ENCODE peak calls at places on chromosomes 16 and 17, in four cellular contexts. C, W, D and Y are unnamed samples.

GRCh38 chr17:79019631-79020584 is 4.1 kb upstream of the C1QTNF1 start:
- DNase-seq in C (peak), W (no peak), D (no peak), Y (peak)

GRCh38 chr17:80175411-80175810 is 5.6 kb downstream of the CARD14 start:
- DNase-seq in C (no peak), W (peak), D (no peak), Y (peak)

GRCh38 chr17:51228177-51228576 is 31.7 kb downstream of the MBTD1 start:
- DNase-seq in C (peak), W (no peak), D (no peak), Y (no peak)

GRCh38 chr17:28570716-28571254 is 539 bp downstream of the PIGS start:
- DNase-seq in C (no peak), W (peak), D (peak), Y (peak)

GRCh38 chr16:26371349-26371869 is 679.6 kb downstream of the HS3ST4 start:
- DNase-seq in C (no peak), W (no peak), D (no peak), Y (no peak)

GRCh38 chr16:87418216-87418615 is 26.1 kb downstream of the MAP1LC3B start:
- DNase-seq in C (no peak), W (no peak), D (no peak), Y (no peak)

GRCh38 chr17:40460585-40460975 is 17.3 kb downstream of the IGFBP4 start:
- DNase-seq in C (no peak), W (no peak), D (no peak), Y (no peak)

GRCh38 chr16:80969114-80969484 is 37.6 kb downstream of the CMC2 start:
- DNase-seq in C (no peak), W (no peak), D (no peak), Y (no peak)

GRCh38 chr16:76899767-76900166 is 291.2 kb upstream of the MON1B start:
- DNase-seq in C (no peak), W (no peak), D (no peak), Y (no peak)

GRCh38 chr17:64354824-64355535 is 35.7 kb downstream of the PECAM1 start:
- DNase-seq in C (peak), W (no peak), D (no peak), Y (no peak)

GRCh38 chr16:27723711-27724490 is 174.0 kb downstream of the KATNIP start:
- DNase-seq in C (no peak), W (no peak), D (no peak), Y (no peak)

GRCh38 chr17:60817187-60817586 is 139.5 kb downstream of the BCAS3 start:
- DNase-seq in C (peak), W (no peak), D (no peak), Y (no peak)

GRCh38 chr17:74295625-74296547 is 21.9 kb downstream of the DNAI2 start:
- DNase-seq in C (no peak), W (no peak), D (no peak), Y (no peak)

GRCh38 chr16:68065716-68066305 is 19.4 kb upstream of the NFATC3 start:
- DNase-seq in C (peak), W (no peak), D (no peak), Y (no peak)

GRCh38 chr17:1686086-1686485 is 1.4 kb upstream of the PRPF8 start:
- DNase-seq in C (no peak), W (no peak), D (no peak), Y (no peak)

GRCh38 chr17:1683489-1683888 is 1.2 kb downstream of the PRPF8 start:
- DNase-seq in C (no peak), W (no peak), D (no peak), Y (no peak)

GRCh38 chr17:1684307-1685189 is at the start of gene PRPF8:
- DNase-seq in C (peak), W (peak), D (peak), Y (peak)
- H2AK5ac ChIP-seq in C (peak), W (no peak), D (no peak), Y (no peak)

GRCh38 chr16:58336332-58337089 is 41.7 kb upstream of the PRSS54 start:
- DNase-seq in C (peak), W (peak), D (peak), Y (peak)
- H3K4me2 ChIP-seq in C (peak), W (peak), D (peak), Y (no peak)

DNA sequence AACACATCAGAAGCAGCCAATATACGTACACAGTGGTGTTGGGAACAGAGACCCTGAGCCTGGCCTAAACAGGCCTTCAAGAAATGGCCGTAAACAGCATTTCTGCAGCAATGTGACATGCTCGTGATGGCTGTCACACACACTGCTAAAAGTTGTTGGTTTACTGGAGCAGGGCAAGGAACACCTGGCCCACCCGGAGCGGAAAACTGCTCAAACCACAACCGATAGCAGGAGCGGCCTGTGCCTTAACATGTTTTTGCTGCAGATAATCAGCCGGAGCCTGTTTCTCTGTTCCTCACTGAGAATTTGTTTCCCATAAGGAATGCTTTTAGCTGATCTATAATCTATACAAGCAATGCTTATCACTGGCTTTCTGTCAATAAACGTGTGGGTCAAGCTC is 6.0 kb upstream of the DPEP1 start:
- DNase-seq in C (no peak), W (no peak), D (no peak), Y (no peak)
- H4K5ac ChIP-seq in C (no peak), W (no peak), D (no peak), Y (no peak)

GRCh38 chr16:751152-752007 is 9.2 kb upstream of the MSLN start:
- DNase-seq in C (no peak), W (no peak), D (no peak), Y (no peak)
- H2AK5ac ChIP-seq in C (no peak), W (no peak), D (no peak), Y (no peak)